ENCODE peak calls at places on chromosomes 7 and 10, in four cellular contexts. R is MM.1S, M is HCT116, Z is PC-3. N is an unnamed sample. For H3K9me2, the result is how much of the 10 kb centered on the place peaks cover.

GRCh38 chr10:71647526-71648354 is 71.8 kb downstream of the C10orf105 start:
- DNase-seq in M (no peak), Z (no peak), R (no peak), N (peak)

GRCh38 chr7:112987171-112987570 is 99.5 kb downstream of the GPR85 start:
- DNase-seq in R (no peak), Z (no peak), M (no peak), N (no peak)

GRCh38 chr7:40721344-40721949 is 586.6 kb downstream of the SUGCT start:
- DNase-seq in M (no peak), Z (no peak), R (no peak), N (no peak)

GRCh38 chr7:133255461-133255860 is 2.6 kb downstream of the EXOC4 start:
- DNase-seq in Z (no peak), M (no peak), R (no peak), N (peak)

GRCh38 chr7:64867863-64868440 is 35.1 kb upstream of the ZNF273 start:
- DNase-seq in Z (no peak), M (no peak), R (no peak), N (no peak)

GRCh38 chr10:34526758-34527730 is 288.1 kb downstream of the PARD3 start:
- DNase-seq in R (no peak), Z (peak), M (peak), N (peak)

GRCh38 chr7:1239455-1240295 is 7.0 kb downstream of the UNCX start:
- DNase-seq in R (no peak), M (no peak), Z (no peak), N (no peak)

GRCh38 chr10:34580643-34581042 is 234.5 kb downstream of the PARD3 start:
- DNase-seq in R (no peak), M (no peak), Z (peak), N (peak)

GRCh38 chr10:44752451-44753441 is 158.4 kb upstream of the TMEM72 start:
- DNase-seq in M (no peak), Z (peak), R (no peak), N (peak)

GRCh38 chr10:47321521-47322195 is 596 bp upstream of the GDF2 start:
- DNase-seq in R (no peak), Z (no peak), M (no peak), N (no peak)

GRCh38 chr10:72694476-72695369 is 2.8 kb downstream of the MCU start:
- DNase-seq in M (no peak), Z (peak), R (peak), N (peak)

GRCh38 chr7:105224884-105225651 is 163.7 kb downstream of the SRPK2 start:
- DNase-seq in M (peak), R (peak), Z (peak), N (peak)

GRCh38 chr7:84746347-84746746 is 440.5 kb downstream of the SEMA3D start:
- DNase-seq in R (no peak), Z (no peak), M (no peak), N (peak)

GRCh38 chr10:133459454-133460207 is 5.9 kb downstream of the SCART1 start:
- DNase-seq in R (no peak), Z (no peak), M (no peak), N (no peak)

GRCh38 chr7:107043916-107044346 is 574 bp upstream of the PRKAR2B start:
- DNase-seq in M (no peak), R (no peak), Z (no peak), N (no peak)

GRCh38 chr10:33353334-33353733 is 18.9 kb upstream of the NRP1 start:
- DNase-seq in Z (no peak), R (no peak), M (no peak), N (no peak)

GRCh38 chr10:130484912-130485180 is 348.7 kb downstream of the GLRX3 start:
- DNase-seq in Z (no peak), M (no peak), R (no peak), N (no peak)

GRCh38 chr10:31490858-31491504 is 172.0 kb downstream of the ZEB1 start:
- DNase-seq in M (peak), R (peak), Z (peak), N (peak)

GRCh38 chr7:34115503-34115902 is 210.2 kb downstream of the BMPER start:
- DNase-seq in Z (no peak), R (no peak), M (no peak), N (no peak)

GRCh38 chr10:81784111-81784597 is 90.8 kb upstream of the NRG3 start:
- DNase-seq in Z (no peak), M (no peak), R (no peak), N (no peak)

GRCh38 chr7:38736135-38736534 is 105.0 kb upstream of the AMPH start:
- DNase-seq in M (no peak), Z (no peak), R (no peak), N (no peak)

GRCh38 chr7:121385800-121386179 is 10.3 kb downstream of the FAM3C start:
- DNase-seq in R (peak), M (no peak), Z (no peak), N (no peak)

GRCh38 chr10:92241501-92241900 is 49.4 kb downstream of the CPEB3 start:
- DNase-seq in Z (no peak), R (no peak), M (no peak), N (no peak)

GRCh38 chr10:3067859-3068179 is 471 bp downstream of the PFKP start:
- DNase-seq in Z (no peak), R (no peak), M (no peak), N (no peak)

GRCh38 chr7:30706316-30706715 is 24.1 kb upstream of the CRHR2 start:
- DNase-seq in R (no peak), Z (no peak), M (no peak), N (no peak)

GRCh38 chr7:51069411-51070083 is 247.1 kb downstream of the COBL start:
- DNase-seq in R (no peak), M (no peak), Z (peak), N (peak)

GRCh38 chr10:33335800-33336605 is 1.5 kb upstream of the NRP1 start:
- DNase-seq in M (no peak), R (no peak), Z (peak), N (peak)

GRCh38 chr7:67654622-67655021 is 658.0 kb downstream of the TYW1 start:
- DNase-seq in M (no peak), Z (no peak), R (no peak), N (no peak)

GRCh38 chr10:14904316-14904732 is 25.7 kb downstream of the SUV39H2 start:
- DNase-seq in M (peak), Z (peak), R (peak), N (peak)

GRCh38 chr7:516606-517456 is 2.8 kb downstream of the PDGFA start:
- DNase-seq in Z (peak), M (no peak), R (no peak), N (peak)

DNA sequence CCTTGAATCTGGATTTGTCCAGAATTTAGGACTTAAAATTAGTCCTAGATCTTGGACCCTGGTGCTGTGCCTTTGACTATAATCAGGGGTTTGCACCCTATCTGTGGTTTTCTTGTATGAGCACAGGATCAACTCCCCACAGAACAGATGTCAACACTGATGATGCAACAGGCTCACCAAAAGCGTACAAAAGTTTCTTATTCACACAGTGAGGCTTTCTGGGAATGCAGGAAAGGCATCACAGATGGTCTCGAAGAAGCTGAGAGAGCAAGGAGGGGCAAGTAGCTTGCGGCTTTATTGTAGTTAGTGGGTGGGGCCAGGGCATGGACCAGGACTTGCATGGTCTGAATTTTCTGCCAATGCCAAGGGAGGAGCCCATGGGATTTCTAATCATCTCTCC is 46.2 kb downstream of the SEC61G start:
- DNase-seq in R (no peak), Z (no peak), M (no peak), N (no peak)
- H3K9me2 ChIP-seq in R (under half), Z (under half), M (under half), N (under half)

GRCh38 chr10:29946614-29946952 is 112.8 kb downstream of the JCAD start:
- DNase-seq in M (no peak), R (no peak), Z (no peak), N (no peak)
- H3K9ac ChIP-seq in M (no peak), R (no peak), Z (no peak), N (no peak)

GRCh38 chr7:128351296-128352123 is 7.8 kb upstream of the RBM28 start:
- DNase-seq in M (no peak), Z (no peak), R (no peak), N (peak)
- TF ChIP-seq EZH2 in M (no peak), Z (no peak), R (no peak), N (no peak)

DNA sequence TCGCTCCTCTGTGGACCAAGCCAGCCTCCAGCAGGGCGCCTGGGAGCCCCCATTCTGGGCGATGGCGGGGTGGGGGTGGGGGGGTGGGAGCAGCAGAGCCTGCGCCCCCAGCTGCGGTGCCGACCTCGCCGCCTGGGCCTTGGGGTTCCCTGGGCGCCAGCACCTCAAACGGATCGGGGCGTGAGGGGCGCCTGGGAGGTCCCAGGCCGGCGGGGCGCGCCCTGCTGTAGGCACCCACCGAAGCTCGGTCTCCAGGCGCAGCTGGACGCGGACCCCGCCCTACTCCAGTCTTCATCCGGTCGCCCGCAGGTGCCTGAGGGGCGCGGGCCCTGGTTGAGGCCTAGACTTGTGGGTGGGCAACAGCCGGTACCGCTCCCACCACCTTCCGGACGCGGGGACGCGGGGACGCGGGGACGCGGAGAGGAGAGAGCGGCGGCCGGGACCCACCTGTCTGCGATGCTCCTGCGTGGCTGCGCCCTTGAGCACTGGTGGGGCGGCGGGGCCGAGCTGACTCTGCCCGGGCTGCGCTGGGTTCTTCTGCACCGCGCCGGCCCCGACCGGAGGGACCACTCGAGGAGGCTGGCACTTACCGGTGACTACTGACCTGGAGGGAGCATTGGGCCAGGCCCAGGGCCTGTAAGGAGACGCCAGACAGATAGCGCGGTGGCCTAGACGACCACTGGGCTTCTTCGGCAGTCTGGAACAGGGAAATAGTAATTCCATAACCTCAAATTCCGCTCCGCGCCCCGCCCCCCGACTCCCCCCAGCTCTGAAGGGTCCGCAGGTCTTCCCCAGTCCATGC is 5.5 kb upstream of the KCP start:
- DNase-seq in R (no peak), M (no peak), Z (no peak), N (no peak)
- H3K9me2 ChIP-seq in R (under half), M (under half), Z (under half), N (under half)

DNA sequence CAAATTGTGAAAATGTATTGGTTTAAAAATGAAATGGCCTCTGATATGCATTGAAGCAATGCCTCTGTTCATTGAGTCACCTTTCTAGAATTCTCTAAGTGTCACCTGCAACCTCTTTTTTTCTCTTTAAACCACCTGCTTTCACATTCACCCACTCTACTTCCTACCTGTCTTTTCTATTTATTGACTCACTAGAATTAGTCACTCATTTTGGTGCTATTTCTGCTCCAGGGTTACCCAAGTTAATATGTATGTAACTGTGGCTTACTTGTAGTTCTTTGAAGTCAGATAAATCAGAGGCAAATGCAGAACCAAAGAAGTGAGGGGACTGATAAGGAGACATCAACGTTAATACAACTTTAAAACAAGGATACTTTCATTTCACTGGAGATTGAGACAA is 674.7 kb downstream of the CCSER2 start:
- DNase-seq in Z (no peak), R (peak), M (no peak), N (no peak)
- H3K9ac ChIP-seq in Z (no peak), R (no peak), M (no peak), N (no peak)

GRCh38 chr10:117547301-117548153 is 5.0 kb downstream of the EMX2 start:
- DNase-seq in M (no peak), Z (no peak), R (no peak), N (peak)
- TF ChIP-seq EZH2 in M (no peak), Z (no peak), R (no peak), N (no peak)

GRCh38 chr7:131898418-131898817 is 342.0 kb upstream of the PODXL start:
- DNase-seq in R (no peak), Z (peak), M (no peak), N (peak)
- H3K9me2 ChIP-seq in R (under half), Z (under half), M (under half), N (under half)

GRCh38 chr7:2516194-2516555 is 3.4 kb upstream of the LFNG start:
- DNase-seq in Z (no peak), R (no peak), M (no peak), N (peak)

GRCh38 chr7:2514473-2515423 is 4.8 kb upstream of the LFNG start:
- DNase-seq in Z (no peak), M (no peak), R (no peak), N (no peak)

GRCh38 chr7:2513702-2514101 is 5.9 kb upstream of the LFNG start:
- DNase-seq in Z (no peak), R (no peak), M (no peak), N (no peak)

GRCh38 chr7:2517004-2517403 is 2.6 kb upstream of the LFNG start:
- DNase-seq in R (no peak), M (no peak), Z (peak), N (peak)

DNA sequence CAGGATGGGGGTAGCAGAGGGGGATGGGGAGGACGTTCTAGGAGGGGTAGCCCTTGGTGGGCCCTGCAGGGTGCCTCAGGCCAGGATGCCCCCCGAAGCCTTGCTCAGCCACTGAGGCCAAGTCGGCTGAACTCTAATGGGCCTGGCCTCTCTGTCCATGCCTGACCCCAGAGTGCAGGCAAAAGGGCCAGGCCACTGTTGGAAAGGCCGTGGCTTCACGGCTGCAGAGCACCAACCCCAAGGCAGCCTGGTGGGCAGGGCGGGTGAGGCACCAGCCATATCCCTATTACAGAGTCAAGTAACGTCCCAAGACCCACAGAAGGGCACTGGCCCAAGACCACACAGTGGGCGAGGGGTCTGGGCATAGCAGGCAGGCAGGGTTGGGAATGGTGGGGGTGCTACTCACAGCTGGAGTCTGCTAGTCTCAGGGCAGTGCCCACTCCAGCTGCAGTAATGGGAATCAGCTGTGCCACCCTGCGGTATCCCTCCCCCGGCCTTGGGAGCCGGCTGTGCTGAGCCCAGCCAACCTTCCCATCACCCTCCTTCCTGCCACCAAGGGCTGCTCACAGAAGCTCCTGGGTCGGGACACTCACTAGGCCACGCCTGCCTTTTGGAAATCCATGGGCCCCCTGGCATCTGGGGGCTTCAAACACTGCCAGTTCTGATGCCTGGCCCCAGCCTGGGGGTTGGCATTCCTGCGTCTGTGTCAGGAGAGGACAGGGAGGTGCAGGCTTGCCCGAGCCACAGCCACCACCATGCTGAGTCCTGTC is 4.0 kb upstream of the LFNG start:
- DNase-seq in Z (no peak), R (no peak), M (no peak), N (no peak)
- H3K9ac ChIP-seq in Z (no peak), R (no peak), M (no peak), N (no peak)

GRCh38 chr10:52316005-52316404 is 1.9 kb downstream of the DKK1 start:
- DNase-seq in R (no peak), M (no peak), Z (peak), N (peak)

GRCh38 chr10:52312999-52313349 is 1.1 kb upstream of the DKK1 start:
- DNase-seq in M (no peak), R (peak), Z (no peak), N (peak)

GRCh38 chr10:52313350-52314006 is 603 bp upstream of the DKK1 start:
- DNase-seq in Z (no peak), R (peak), M (peak), N (peak)

GRCh38 chr10:52314822-52315552 is 906 bp downstream of the DKK1 start:
- DNase-seq in M (no peak), Z (peak), R (peak), N (peak)

DNA sequence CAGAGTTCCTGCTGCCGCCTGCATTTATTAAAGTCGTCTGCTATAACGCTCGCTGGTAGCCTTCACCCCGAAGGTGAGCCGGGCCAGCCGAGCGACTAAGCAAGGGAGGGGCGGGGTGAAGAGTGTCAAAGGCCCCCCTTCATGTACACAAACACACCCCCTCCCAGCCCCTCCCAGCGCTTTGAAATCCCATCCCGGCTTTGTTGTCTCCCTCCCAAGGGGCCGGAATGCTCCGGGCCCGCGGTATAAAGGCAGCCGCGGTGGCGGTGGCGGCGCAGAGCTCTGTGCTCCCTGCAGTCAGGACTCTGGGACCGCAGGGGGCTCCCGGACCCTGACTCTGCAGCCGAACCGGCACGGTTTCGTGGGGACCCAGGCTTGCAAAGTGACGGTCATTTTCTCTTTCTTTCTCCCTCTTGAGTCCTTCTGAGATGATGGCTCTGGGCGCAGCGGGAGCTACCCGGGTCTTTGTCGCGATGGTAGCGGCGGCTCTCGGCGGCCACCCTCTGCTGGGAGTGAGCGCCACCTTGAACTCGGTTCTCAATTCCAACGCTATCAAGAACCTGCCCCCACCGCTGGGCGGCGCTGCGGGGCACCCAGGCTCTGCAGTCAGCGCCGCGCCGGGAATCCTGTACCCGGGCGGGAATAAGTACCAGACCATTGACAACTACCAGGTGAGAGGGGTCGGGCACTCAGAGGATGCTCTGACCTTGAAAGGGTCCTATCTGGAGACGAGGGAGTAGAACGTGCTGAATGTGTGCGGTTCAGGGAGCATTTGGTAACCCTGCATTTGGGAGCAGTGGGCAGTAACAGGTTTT is at the start of gene DKK1:
- DNase-seq in R (peak), Z (peak), M (peak), N (peak)
- TF ChIP-seq EZH2 in R (no peak), Z (no peak), M (no peak), N (no peak)